ENCODE peak calls at places on chromosomes 6 and 20, in nine cellular contexts. Z, N, U, M, J, W, B, Q and D are unnamed samples. For H3K4me1, the result is how much of the 10 kb centered on the place peaks cover.

GRCh38 chr6:36302227-36302976 is 32.5 kb downstream of the PNPLA1 start:
- DNase-seq in Z (peak), N (peak), U (peak), M (peak), J (peak), W (peak), B (peak), Q (peak), D (peak)

GRCh38 chr6:148470141-148470540 is 127.5 kb downstream of the SASH1 start:
- DNase-seq in Z (no peak), N (no peak), U (no peak), M (no peak), J (no peak), W (no peak), B (no peak), Q (no peak), D (no peak)

GRCh38 chr6:98067375-98067774 is 767.0 kb upstream of the POU3F2 start:
- DNase-seq in Z (no peak), N (no peak), U (no peak), M (no peak), J (no peak), W (no peak), B (no peak), Q (no peak), D (no peak)

GRCh38 chr6:17986656-17987575 is 519 bp downstream of the KIF13A start:
- DNase-seq in Z (peak), N (peak), U (peak), M (peak), J (peak), W (peak), B (peak), Q (peak), D (peak)

GRCh38 chr6:152401978-152402377 is 235.2 kb downstream of the SYNE1 start:
- DNase-seq in Z (no peak), N (peak), U (peak), M (no peak), J (no peak), W (no peak), B (no peak), Q (no peak), D (no peak)

GRCh38 chr6:1372690-1373089 is 16.7 kb upstream of the FOXF2 start:
- DNase-seq in Z (no peak), N (no peak), U (no peak), M (no peak), J (no peak), W (no peak), B (no peak), Q (no peak), D (no peak)

GRCh38 chr20:35618372-35619131 is 2.9 kb downstream of the SPAG4 start:
- DNase-seq in Z (peak), N (peak), U (peak), M (peak), J (peak), W (no peak), B (no peak), Q (no peak), D (peak)

GRCh38 chr6:35185302-35185681 is 28.5 kb upstream of the SCUBE3 start:
- DNase-seq in Z (peak), N (peak), U (peak), M (no peak), J (peak), W (peak), B (peak), Q (no peak), D (no peak)

GRCh38 chr20:51687630-51688029 is 80.6 kb downstream of the ATP9A start:
- DNase-seq in Z (no peak), N (no peak), U (no peak), M (no peak), J (no peak), W (no peak), B (no peak), Q (no peak), D (no peak)

GRCh38 chr20:2698912-2699311 is 6.3 kb downstream of the EBF4 start:
- DNase-seq in Z (no peak), N (no peak), U (no peak), M (no peak), J (no peak), W (no peak), B (no peak), Q (no peak), D (no peak)

GRCh38 chr6:167559675-167560479 is 235.0 kb downstream of the TTLL2 start:
- DNase-seq in Z (no peak), N (no peak), U (no peak), M (no peak), J (peak), W (no peak), B (no peak), Q (no peak), D (no peak)

GRCh38 chr20:63381781-63382431 is 20.8 kb upstream of the CHRNA4 start:
- DNase-seq in Z (no peak), N (no peak), U (no peak), M (peak), J (peak), W (no peak), B (no peak), Q (no peak), D (no peak)

GRCh38 chr6:5308066-5308465 is 46.8 kb downstream of the FARS2 start:
- DNase-seq in Z (no peak), N (peak), U (peak), M (no peak), J (no peak), W (no peak), B (no peak), Q (no peak), D (no peak)

GRCh38 chr20:41425180-41425884 is 58.7 kb upstream of the EMILIN3 start:
- DNase-seq in Z (no peak), N (peak), U (peak), M (no peak), J (no peak), W (no peak), B (no peak), Q (no peak), D (peak)

GRCh38 chr6:2976571-2977085 is 5.3 kb upstream of the SERPINB6 start:
- DNase-seq in Z (no peak), N (peak), U (peak), M (no peak), J (no peak), W (no peak), B (no peak), Q (no peak), D (no peak)

GRCh38 chr6:53741417-53741816 is 53.4 kb upstream of the LRRC1 start:
- DNase-seq in Z (peak), N (no peak), U (no peak), M (no peak), J (no peak), W (no peak), B (no peak), Q (no peak), D (no peak)

GRCh38 chr6:9412951-9413559 is 977.7 kb upstream of the SLC35B3 start:
- DNase-seq in Z (no peak), N (no peak), U (no peak), M (no peak), J (peak), W (peak), B (no peak), Q (no peak), D (no peak)

GRCh38 chr6:37631295-37631694 is 66.4 kb downstream of the MDGA1 start:
- DNase-seq in Z (no peak), N (no peak), U (no peak), M (no peak), J (no peak), W (no peak), B (no peak), Q (no peak), D (no peak)

GRCh38 chr6:3454206-3455016 is 2.4 kb downstream of the SLC22A23 start:
- DNase-seq in Z (no peak), N (no peak), U (no peak), M (no peak), J (no peak), W (no peak), B (no peak), Q (no peak), D (no peak)

GRCh38 chr6:140436023-140436811 is 1061.8 kb upstream of the CITED2 start:
- DNase-seq in Z (no peak), N (peak), U (peak), M (no peak), J (no peak), W (no peak), B (no peak), Q (no peak), D (no peak)

GRCh38 chr6:111874030-111874425 is 776 bp upstream of the FYN start:
- DNase-seq in Z (no peak), N (peak), U (peak), M (no peak), J (no peak), W (no peak), B (no peak), Q (no peak), D (no peak)

GRCh38 chr6:151402228-151402627 is 10.9 kb upstream of the ZBTB2 start:
- DNase-seq in Z (no peak), N (no peak), U (no peak), M (no peak), J (no peak), W (no peak), B (no peak), Q (no peak), D (no peak)

GRCh38 chr20:50496773-50497375 is 13.3 kb upstream of the PTPN1 start:
- DNase-seq in Z (no peak), N (no peak), U (peak), M (no peak), J (no peak), W (no peak), B (no peak), Q (no peak), D (peak)

GRCh38 chr20:21396921-21397340 is 395 bp downstream of the NKX2-4 start:
- DNase-seq in Z (no peak), N (no peak), U (no peak), M (no peak), J (peak), W (no peak), B (no peak), Q (no peak), D (no peak)

GRCh38 chr6:75202676-75203131 is 3.1 kb downstream of the COL12A1 start:
- DNase-seq in Z (no peak), N (peak), U (peak), M (peak), J (no peak), W (no peak), B (no peak), Q (no peak), D (no peak)
- H3K4me3 ChIP-seq in Z (no peak), N (peak), U (peak), M (peak), J (no peak), W (peak), B (peak), Q (peak), D (no peak)

GRCh38 chr6:32862725-32863124 is 8.7 kb downstream of the PSMB9 start:
- DNase-seq in Z (no peak), N (no peak), U (no peak), M (no peak), J (no peak), W (no peak), B (no peak), Q (no peak), D (no peak)
- H3K4me1 ChIP-seq in Z (under half), N (under half), U (under half), M (under half), J (under half), W (under half), B (under half), Q (under half), D (under half)

GRCh38 chr20:24588047-24588635 is 118.7 kb downstream of the SYNDIG1 start:
- DNase-seq in Z (no peak), N (no peak), U (no peak), M (no peak), J (no peak), W (no peak), B (no peak), Q (no peak), D (no peak)
- H3K4me3 ChIP-seq in Z (no peak), N (no peak), U (no peak), M (no peak), J (no peak), W (no peak), B (no peak), Q (no peak), D (no peak)

DNA sequence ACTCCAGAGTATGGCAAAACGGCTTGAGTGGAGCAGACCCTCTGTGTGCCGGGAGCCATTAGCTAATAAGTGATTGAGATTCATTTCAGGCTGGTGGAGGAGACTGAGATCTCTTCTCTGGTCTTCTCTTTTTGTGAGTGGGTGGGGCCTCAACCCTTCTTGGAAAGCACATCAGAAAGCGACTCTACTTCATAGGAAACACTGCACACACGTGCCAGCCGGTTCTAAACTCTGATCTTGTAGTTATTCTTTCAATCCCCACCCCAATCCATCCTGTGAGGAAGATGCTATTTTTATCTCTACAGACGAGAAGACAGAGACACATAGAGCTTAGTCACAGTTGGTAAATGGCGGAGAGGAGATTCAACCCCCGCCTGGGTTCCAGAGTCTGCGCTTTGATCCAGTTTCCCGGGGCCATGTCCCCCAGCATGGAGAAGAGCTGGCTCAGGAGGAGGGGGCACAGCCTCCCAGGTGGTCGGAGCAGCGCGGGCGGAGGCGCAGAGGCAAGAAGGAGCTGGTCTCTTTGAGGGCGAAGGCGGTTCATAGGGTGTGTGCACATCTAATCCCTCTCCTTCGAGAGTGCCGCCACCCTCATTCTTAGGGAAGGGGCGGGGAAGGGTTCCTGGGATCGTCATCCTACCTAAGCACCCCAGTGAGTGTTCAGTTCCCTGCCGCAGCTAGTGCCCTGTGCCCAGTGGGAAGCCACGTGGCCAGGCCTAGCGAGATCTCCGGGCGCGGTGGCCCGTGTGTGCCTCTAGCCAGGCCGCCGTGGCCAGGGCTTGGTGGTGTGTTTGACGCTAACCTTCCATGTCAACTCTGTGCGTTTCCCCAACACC is 49.0 kb upstream of the TAGAP start:
- DNase-seq in Z (no peak), N (no peak), U (no peak), M (no peak), J (no peak), W (no peak), B (no peak), Q (no peak), D (no peak)
- H3K4me1 ChIP-seq in Z (under half), N (under half), U (under half), M (under half), J (under half), W (under half), B (under half), Q (under half), D (under half)

DNA sequence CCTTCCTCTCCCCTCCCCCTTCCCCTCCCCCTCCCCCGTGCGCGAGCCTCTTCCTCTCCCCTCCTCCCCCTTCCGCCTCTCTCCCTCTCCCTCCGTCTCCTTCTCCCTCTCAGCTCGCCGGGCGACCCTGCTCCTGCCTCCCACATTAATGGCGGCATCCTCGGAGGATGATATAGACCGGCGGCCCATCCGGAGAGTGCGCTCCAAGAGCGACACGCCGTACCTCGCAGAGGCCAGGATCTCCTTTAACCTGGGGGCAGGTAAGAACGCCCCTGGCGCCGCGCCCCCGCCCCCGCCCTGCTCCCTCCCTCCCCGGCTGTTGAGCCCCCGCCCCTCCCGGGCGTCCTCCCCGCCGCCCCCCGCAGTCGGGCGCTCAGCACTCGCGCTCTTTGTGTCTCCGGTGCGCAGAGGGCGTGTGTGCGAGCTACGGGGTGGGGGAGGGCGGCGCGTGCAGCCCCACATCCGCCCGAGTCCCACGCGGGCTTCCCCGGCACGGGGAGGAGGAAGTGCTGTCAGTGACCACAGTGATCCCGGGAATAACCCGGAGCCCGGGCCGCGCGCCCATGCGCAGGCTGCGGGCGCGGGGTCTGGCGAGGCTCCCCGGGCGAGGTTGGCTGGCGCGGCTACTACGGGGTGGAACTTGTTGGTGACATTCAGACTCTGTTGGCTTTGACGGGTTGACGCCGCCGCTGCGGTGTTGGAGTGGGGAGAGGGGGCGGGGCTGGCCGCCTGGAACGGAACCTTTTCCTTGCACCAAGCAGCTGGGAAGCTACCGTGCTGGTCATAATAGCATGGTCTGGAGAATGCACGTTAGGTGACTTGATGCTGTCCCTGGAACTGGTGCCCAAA is 33.2 kb downstream of the PHACTR1 start:
- DNase-seq in Z (no peak), N (no peak), U (peak), M (no peak), J (peak), W (no peak), B (no peak), Q (no peak), D (peak)
- H3K4me3 ChIP-seq in Z (no peak), N (no peak), U (no peak), M (no peak), J (no peak), W (peak), B (peak), Q (peak), D (no peak)